ENCODE peak calls at places on chromosomes 6 and 20, in eight cellular contexts. One of them, this sample, is unnamed.

GRCh38 chr6:31401403-31401802 is 2.0 kb upstream of the MICA start:
- DNase-seq in memory B cell: no peak
- DNase-seq in lower lobe of right lung: no peak
- DNase-seq in endothelial cell: no peak
- DNase-seq in endodermal cell: no peak
- DNase-seq in HT-29: peak
- DNase-seq in Calu3: peak
- DNase-seq in body of pancreas: peak
- DNase-seq in this sample: peak

GRCh38 chr6:2986722-2987196 is 12.9 kb upstream of the NQO2 start:
- DNase-seq in memory B cell: no peak
- DNase-seq in lower lobe of right lung: no peak
- DNase-seq in endothelial cell: no peak
- DNase-seq in endodermal cell: no peak
- DNase-seq in HT-29: peak
- DNase-seq in Calu3: no peak
- DNase-seq in body of pancreas: no peak
- DNase-seq in this sample: no peak

GRCh38 chr6:63245908-63246307 is 34.6 kb downstream of the FKBP1C start:
- DNase-seq in memory B cell: no peak
- DNase-seq in lower lobe of right lung: no peak
- DNase-seq in endothelial cell: peak
- DNase-seq in endodermal cell: peak
- DNase-seq in HT-29: peak
- DNase-seq in Calu3: no peak
- DNase-seq in body of pancreas: no peak
- DNase-seq in this sample: no peak

GRCh38 chr6:107244082-107244741 is 128.9 kb upstream of the BEND3 start:
- DNase-seq in memory B cell: no peak
- DNase-seq in lower lobe of right lung: no peak
- DNase-seq in endothelial cell: no peak
- DNase-seq in endodermal cell: no peak
- DNase-seq in HT-29: no peak
- DNase-seq in Calu3: no peak
- DNase-seq in body of pancreas: no peak
- DNase-seq in this sample: no peak

GRCh38 chr6:111817451-111818146 is 55.7 kb downstream of the FYN start:
- DNase-seq in memory B cell: no peak
- DNase-seq in lower lobe of right lung: no peak
- DNase-seq in endothelial cell: no peak
- DNase-seq in endodermal cell: no peak
- DNase-seq in HT-29: no peak
- DNase-seq in Calu3: no peak
- DNase-seq in body of pancreas: no peak
- DNase-seq in this sample: no peak

GRCh38 chr6:99349620-99350141 is at the start of gene FAXC:
- DNase-seq in memory B cell: no peak
- DNase-seq in lower lobe of right lung: peak
- DNase-seq in endothelial cell: peak
- DNase-seq in endodermal cell: peak
- DNase-seq in HT-29: peak
- DNase-seq in Calu3: peak
- DNase-seq in body of pancreas: peak
- DNase-seq in this sample: peak

GRCh38 chr6:154292855-154293519 is 63.6 kb downstream of the IPCEF1 start:
- DNase-seq in memory B cell: no peak
- DNase-seq in lower lobe of right lung: no peak
- DNase-seq in endothelial cell: no peak
- DNase-seq in endodermal cell: no peak
- DNase-seq in HT-29: peak
- DNase-seq in Calu3: peak
- DNase-seq in body of pancreas: no peak
- DNase-seq in this sample: no peak

GRCh38 chr20:48716541-48716940 is 111.3 kb downstream of the PREX1 start:
- DNase-seq in memory B cell: no peak
- DNase-seq in lower lobe of right lung: no peak
- DNase-seq in endothelial cell: no peak
- DNase-seq in endodermal cell: no peak
- DNase-seq in HT-29: no peak
- DNase-seq in Calu3: no peak
- DNase-seq in body of pancreas: no peak
- DNase-seq in this sample: no peak

GRCh38 chr20:46304361-46304760 is 3.9 kb downstream of the CDH22 start:
- DNase-seq in memory B cell: no peak
- DNase-seq in lower lobe of right lung: no peak
- DNase-seq in endothelial cell: no peak
- DNase-seq in endodermal cell: no peak
- DNase-seq in HT-29: no peak
- DNase-seq in Calu3: no peak
- DNase-seq in body of pancreas: no peak
- DNase-seq in this sample: no peak

GRCh38 chr20:56609321-56609720 is 19.8 kb upstream of the TFAP2C start:
- DNase-seq in memory B cell: no peak
- DNase-seq in lower lobe of right lung: no peak
- DNase-seq in endothelial cell: no peak
- DNase-seq in endodermal cell: no peak
- DNase-seq in HT-29: no peak
- DNase-seq in Calu3: no peak
- DNase-seq in body of pancreas: no peak
- DNase-seq in this sample: no peak

GRCh38 chr20:61056627-61057312 is 195.3 kb upstream of the CDH4 start:
- DNase-seq in memory B cell: no peak
- DNase-seq in lower lobe of right lung: no peak
- DNase-seq in endothelial cell: no peak
- DNase-seq in endodermal cell: no peak
- DNase-seq in HT-29: no peak
- DNase-seq in Calu3: no peak
- DNase-seq in body of pancreas: no peak
- DNase-seq in this sample: no peak

GRCh38 chr6:150898390-150899170 is 33.1 kb downstream of the MTHFD1L start:
- DNase-seq in memory B cell: no peak
- DNase-seq in lower lobe of right lung: no peak
- DNase-seq in endothelial cell: no peak
- DNase-seq in endodermal cell: no peak
- DNase-seq in HT-29: no peak
- DNase-seq in Calu3: no peak
- DNase-seq in body of pancreas: no peak
- DNase-seq in this sample: no peak

GRCh38 chr6:138546733-138547185 is 47.5 kb upstream of the NHSL1 start:
- DNase-seq in memory B cell: no peak
- DNase-seq in lower lobe of right lung: no peak
- DNase-seq in endothelial cell: peak
- DNase-seq in endodermal cell: peak
- DNase-seq in HT-29: no peak
- DNase-seq in Calu3: no peak
- DNase-seq in body of pancreas: no peak
- DNase-seq in this sample: no peak

GRCh38 chr20:37218431-37218830 is 39.1 kb upstream of the MROH8 start:
- DNase-seq in memory B cell: no peak
- DNase-seq in lower lobe of right lung: no peak
- DNase-seq in endothelial cell: no peak
- DNase-seq in endodermal cell: no peak
- DNase-seq in HT-29: no peak
- DNase-seq in Calu3: no peak
- DNase-seq in body of pancreas: no peak
- DNase-seq in this sample: no peak

GRCh38 chr6:104118274-104118673 is 741.4 kb downstream of the HACE1 start:
- DNase-seq in memory B cell: no peak
- DNase-seq in lower lobe of right lung: no peak
- DNase-seq in endothelial cell: no peak
- DNase-seq in endodermal cell: no peak
- DNase-seq in HT-29: no peak
- DNase-seq in Calu3: no peak
- DNase-seq in body of pancreas: no peak
- DNase-seq in this sample: no peak

GRCh38 chr6:75530696-75531095 is 37.1 kb upstream of the FILIP1 start:
- DNase-seq in memory B cell: no peak
- DNase-seq in lower lobe of right lung: no peak
- DNase-seq in endothelial cell: no peak
- DNase-seq in endodermal cell: no peak
- DNase-seq in HT-29: no peak
- DNase-seq in Calu3: no peak
- DNase-seq in body of pancreas: no peak
- DNase-seq in this sample: no peak

GRCh38 chr6:106243261-106243660 is 82.3 kb downstream of the ATG5 start:
- DNase-seq in memory B cell: no peak
- DNase-seq in lower lobe of right lung: no peak
- DNase-seq in endothelial cell: no peak
- DNase-seq in endodermal cell: no peak
- DNase-seq in HT-29: no peak
- DNase-seq in Calu3: no peak
- DNase-seq in body of pancreas: no peak
- DNase-seq in this sample: peak

GRCh38 chr6:168864541-168865495 is 388.8 kb downstream of the THBS2 start:
- DNase-seq in memory B cell: no peak
- DNase-seq in lower lobe of right lung: no peak
- DNase-seq in endothelial cell: no peak
- DNase-seq in endodermal cell: no peak
- DNase-seq in HT-29: no peak
- DNase-seq in Calu3: no peak
- DNase-seq in body of pancreas: no peak
- DNase-seq in this sample: no peak

GRCh38 chr6:108942556-108943492 is 94.6 kb downstream of the ARMC2 start:
- DNase-seq in memory B cell: peak
- DNase-seq in lower lobe of right lung: no peak
- DNase-seq in endothelial cell: peak
- DNase-seq in endodermal cell: no peak
- DNase-seq in HT-29: peak
- DNase-seq in Calu3: no peak
- DNase-seq in body of pancreas: no peak
- DNase-seq in this sample: no peak

GRCh38 chr20:59721386-59721785 is 117.0 kb downstream of the PHACTR3 start:
- DNase-seq in memory B cell: no peak
- DNase-seq in lower lobe of right lung: no peak
- DNase-seq in endothelial cell: no peak
- DNase-seq in endodermal cell: no peak
- DNase-seq in HT-29: no peak
- DNase-seq in Calu3: no peak
- DNase-seq in body of pancreas: no peak
- DNase-seq in this sample: no peak

GRCh38 chr20:35947489-35947888 is 6.8 kb downstream of the SCAND1 start:
- DNase-seq in memory B cell: no peak
- DNase-seq in lower lobe of right lung: no peak
- DNase-seq in endothelial cell: peak
- DNase-seq in endodermal cell: peak
- DNase-seq in HT-29: peak
- DNase-seq in Calu3: peak
- DNase-seq in body of pancreas: peak
- DNase-seq in this sample: no peak

GRCh38 chr6:44217332-44218143 is 812 bp downstream of the MYMX start:
- DNase-seq in memory B cell: no peak
- DNase-seq in lower lobe of right lung: no peak
- DNase-seq in endothelial cell: no peak
- DNase-seq in endodermal cell: peak
- DNase-seq in HT-29: no peak
- DNase-seq in Calu3: peak
- DNase-seq in body of pancreas: peak
- DNase-seq in this sample: peak

GRCh38 chr6:119985952-119986736 is 636.6 kb upstream of the MAN1A1 start:
- DNase-seq in memory B cell: no peak
- DNase-seq in lower lobe of right lung: no peak
- DNase-seq in endothelial cell: no peak
- DNase-seq in endodermal cell: no peak
- DNase-seq in HT-29: no peak
- DNase-seq in Calu3: no peak
- DNase-seq in body of pancreas: no peak
- DNase-seq in this sample: no peak

GRCh38 chr6:158620963-158621693 is 23.4 kb downstream of the DYNLT1 start:
- DNase-seq in memory B cell: no peak
- DNase-seq in lower lobe of right lung: no peak
- DNase-seq in endothelial cell: no peak
- DNase-seq in endodermal cell: no peak
- DNase-seq in HT-29: no peak
- DNase-seq in Calu3: no peak
- DNase-seq in body of pancreas: peak
- DNase-seq in this sample: no peak

GRCh38 chr20:1818895-1819294 is 76.3 kb upstream of the SIRPA start:
- DNase-seq in memory B cell: no peak
- DNase-seq in lower lobe of right lung: no peak
- DNase-seq in endothelial cell: no peak
- DNase-seq in endodermal cell: peak
- DNase-seq in HT-29: no peak
- DNase-seq in Calu3: no peak
- DNase-seq in body of pancreas: no peak
- DNase-seq in this sample: no peak

This sample was measured in thyroid gland.